ENCODE peak calls at places on chromosomes 5 and 9, in four cellular contexts. W is SK-N-SH, Z is H1, Y is HCT116. F is an unnamed sample.

GRCh38 chr5:152688561-152689274 is 283.6 kb upstream of the NMUR2 start:
- DNase-seq in W (no peak), Z (no peak), Y (no peak), F (no peak)

GRCh38 chr9:27688954-27689353 is 115.7 kb upstream of the C9orf72 start:
- DNase-seq in Z (no peak), Y (no peak), W (no peak), F (no peak)

GRCh38 chr9:91660295-91660589 is 236.6 kb upstream of the NFIL3 start:
- DNase-seq in Z (no peak), W (no peak), Y (no peak), F (no peak)

GRCh38 chr9:100167176-100167575 is 68.1 kb downstream of the INVS start:
- DNase-seq in Z (no peak), W (no peak), Y (no peak), F (no peak)

GRCh38 chr9:116693233-116693731 is 6.2 kb downstream of the TRIM32 start:
- DNase-seq in Z (no peak), W (no peak), Y (no peak), F (no peak)

GRCh38 chr9:109134167-109134578 is 14.4 kb upstream of the TMEM245 start:
- DNase-seq in W (no peak), Y (no peak), Z (no peak), F (no peak)

GRCh38 chr9:94984891-94985476 is 258.5 kb downstream of the AOPEP start:
- DNase-seq in Z (no peak), W (no peak), Y (no peak), F (no peak)

GRCh38 chr9:113373676-113374392 is 3.0 kb downstream of the HDHD3 start:
- DNase-seq in W (no peak), Z (no peak), Y (no peak), F (no peak)

GRCh38 chr9:33273972-33274328 is 9.1 kb downstream of the CHMP5 start:
- DNase-seq in Z (no peak), W (no peak), Y (no peak), F (no peak)

GRCh38 chr5:41279040-41279439 is 65.7 kb upstream of the C6 start:
- DNase-seq in Z (no peak), Y (no peak), W (no peak), F (no peak)

GRCh38 chr5:33170414-33170813 is 270.4 kb upstream of the TARS1 start:
- DNase-seq in W (no peak), Y (no peak), Z (no peak), F (no peak)

GRCh38 chr5:102999191-102999590 is 120.7 kb downstream of the GIN1 start:
- DNase-seq in W (no peak), Y (no peak), Z (no peak), F (no peak)
- H3K27ac ChIP-seq in W (no peak), Y (no peak), Z (no peak), F (no peak)

DNA sequence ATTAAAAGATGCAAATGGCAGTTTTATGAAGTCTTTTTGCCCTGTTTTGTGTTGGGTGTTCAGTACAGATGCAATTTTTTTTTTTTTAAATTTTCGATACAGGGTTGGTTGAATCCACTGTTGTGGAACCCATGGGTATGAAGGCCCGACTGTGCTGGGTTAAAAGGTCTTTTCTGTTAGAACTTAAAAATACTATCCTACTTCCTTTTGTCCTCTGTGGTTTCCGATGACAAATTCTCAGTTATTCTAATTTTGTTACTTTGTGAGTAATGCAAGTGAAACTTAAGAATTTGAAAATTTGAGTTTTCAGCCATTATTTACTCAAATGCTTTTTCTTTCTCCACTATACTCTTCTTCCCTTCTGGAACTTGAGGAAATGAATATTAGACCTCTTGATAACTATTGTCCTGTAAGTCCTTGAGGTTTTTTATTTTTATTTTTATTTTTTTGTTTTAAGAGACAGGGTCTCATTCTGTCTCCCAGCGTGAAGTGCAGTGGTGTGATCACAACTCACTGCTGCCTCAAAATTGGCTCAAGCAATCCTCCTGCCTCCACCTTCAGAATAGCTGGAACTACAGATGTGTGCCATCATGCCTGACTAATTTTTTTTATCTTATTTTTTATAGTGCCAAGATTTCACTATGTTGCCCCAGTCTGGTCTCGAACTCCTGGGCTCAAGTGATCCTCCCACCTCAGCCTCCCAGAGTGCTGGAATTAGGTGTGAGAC is 67.5 kb downstream of the ZCCHC7 start:
- DNase-seq in Y (no peak), Z (no peak), W (no peak), F (no peak)
- TF ChIP-seq YY1 in Y (no peak), Z (no peak), W (no peak), F (no peak)

GRCh38 chr5:75053286-75054109 is 1.1 kb upstream of the GCNT4 start:
- DNase-seq in Y (no peak), W (peak), Z (peak), F (peak)

GRCh38 chr5:75050415-75050814 is 1.9 kb downstream of the GCNT4 start:
- DNase-seq in Z (peak), Y (no peak), W (peak), F (peak)

GRCh38 chr5:75054110-75054930 is 2.0 kb upstream of the GCNT4 start:
- DNase-seq in Y (no peak), Z (peak), W (peak), F (no peak)

GRCh38 chr5:75051217-75051751 is 1.1 kb downstream of the GCNT4 start:
- DNase-seq in Z (no peak), W (no peak), Y (no peak), F (no peak)

DNA sequence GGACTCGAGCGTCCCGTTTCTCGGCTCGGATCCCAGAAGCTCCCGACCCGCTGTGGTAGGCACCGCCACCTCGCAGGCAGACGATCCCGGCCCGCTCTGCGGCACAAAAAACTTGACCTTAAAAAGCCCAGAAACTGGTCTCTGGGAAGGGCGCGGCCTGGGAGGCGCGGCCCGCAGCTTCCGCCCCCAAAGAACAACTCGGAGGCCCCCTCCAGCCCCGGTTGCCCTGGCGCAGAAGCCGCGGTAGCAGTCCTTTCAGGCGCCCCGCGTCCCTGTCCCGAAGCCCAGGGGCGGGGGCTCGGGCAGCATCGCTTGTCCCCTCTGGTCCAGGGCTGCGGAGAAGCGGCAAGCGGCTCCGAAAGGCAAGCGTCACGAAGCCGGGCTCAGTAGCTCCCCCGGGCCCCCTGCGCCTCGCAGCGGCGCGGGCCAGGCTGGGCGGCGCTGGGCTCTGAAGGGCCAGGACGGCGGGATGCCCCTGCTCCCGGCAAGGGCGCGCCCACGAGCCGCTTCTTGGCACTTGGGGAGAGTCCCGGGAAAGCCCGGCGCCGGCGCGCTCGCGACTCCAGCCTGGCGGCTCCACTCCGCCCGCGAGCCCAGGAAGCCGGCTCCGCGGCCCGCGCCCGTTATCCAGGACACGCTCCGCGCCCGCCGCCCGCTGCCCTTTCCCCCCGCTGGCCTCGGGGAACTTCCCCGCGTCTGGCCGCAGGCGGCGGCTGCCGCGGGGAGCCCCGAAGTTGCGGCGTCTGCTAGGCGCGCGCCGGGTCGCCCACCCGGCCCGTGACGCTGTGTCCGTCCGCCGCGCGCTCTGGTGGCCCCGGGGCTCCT is at the start of gene GCNT4:
- DNase-seq in Y (no peak), W (peak), Z (peak), F (no peak)
- H3K27ac ChIP-seq in Y (no peak), W (no peak), Z (no peak), F (no peak)

DNA sequence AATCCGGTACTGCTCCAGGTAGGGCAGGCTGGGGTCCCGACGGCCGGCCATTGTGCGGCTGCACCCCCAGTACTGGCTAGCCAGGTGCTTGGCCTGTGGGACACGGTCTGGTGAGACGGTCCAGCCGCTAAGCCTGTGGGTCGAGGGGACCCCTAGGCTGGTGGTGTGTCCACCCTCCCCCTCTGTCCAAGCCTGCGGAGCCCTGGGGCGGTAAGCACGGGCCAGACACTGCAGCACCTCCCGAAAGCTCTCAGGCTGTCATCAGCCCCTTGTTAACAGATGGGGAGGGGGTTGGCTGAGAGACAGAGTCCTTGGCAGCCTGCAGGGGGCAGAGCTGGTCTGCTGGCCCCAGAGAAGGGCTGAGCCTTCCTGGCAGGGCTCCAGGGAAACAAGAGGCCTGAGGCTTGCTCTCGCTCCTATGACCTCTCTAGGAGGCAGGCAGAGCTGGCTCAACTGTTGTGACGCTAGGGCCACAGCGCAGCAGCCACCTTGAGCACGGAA is 11.8 kb upstream of the MRNIP start:
- DNase-seq in Y (no peak), W (peak), Z (peak), F (peak)
- TF ChIP-seq YY1 in Y (no peak), W (no peak), Z (no peak), F (no peak)

DNA sequence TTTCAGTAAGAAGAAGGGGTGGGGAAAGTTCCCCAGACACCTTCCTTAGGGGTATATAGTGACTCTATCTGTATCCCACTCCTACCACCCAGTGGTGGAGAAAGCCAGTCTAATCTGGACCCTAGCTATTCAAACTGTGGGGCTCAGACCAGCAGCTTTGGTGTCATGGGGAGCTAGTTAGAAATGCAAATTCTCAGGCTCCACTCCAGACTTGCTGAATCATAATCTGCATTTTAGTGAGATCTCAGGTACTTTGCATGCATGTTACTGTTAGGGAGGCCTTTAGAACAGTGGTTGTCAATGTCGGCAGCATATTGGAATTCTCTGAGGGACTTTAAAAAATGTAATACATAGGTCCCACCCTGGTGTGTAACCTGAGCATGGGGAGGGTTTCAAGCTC is 12.1 kb upstream of the GM2A start:
- DNase-seq in Y (no peak), W (no peak), Z (no peak), F (no peak)
- H3K27ac ChIP-seq in Y (no peak), W (no peak), Z (no peak), F (no peak)

DNA sequence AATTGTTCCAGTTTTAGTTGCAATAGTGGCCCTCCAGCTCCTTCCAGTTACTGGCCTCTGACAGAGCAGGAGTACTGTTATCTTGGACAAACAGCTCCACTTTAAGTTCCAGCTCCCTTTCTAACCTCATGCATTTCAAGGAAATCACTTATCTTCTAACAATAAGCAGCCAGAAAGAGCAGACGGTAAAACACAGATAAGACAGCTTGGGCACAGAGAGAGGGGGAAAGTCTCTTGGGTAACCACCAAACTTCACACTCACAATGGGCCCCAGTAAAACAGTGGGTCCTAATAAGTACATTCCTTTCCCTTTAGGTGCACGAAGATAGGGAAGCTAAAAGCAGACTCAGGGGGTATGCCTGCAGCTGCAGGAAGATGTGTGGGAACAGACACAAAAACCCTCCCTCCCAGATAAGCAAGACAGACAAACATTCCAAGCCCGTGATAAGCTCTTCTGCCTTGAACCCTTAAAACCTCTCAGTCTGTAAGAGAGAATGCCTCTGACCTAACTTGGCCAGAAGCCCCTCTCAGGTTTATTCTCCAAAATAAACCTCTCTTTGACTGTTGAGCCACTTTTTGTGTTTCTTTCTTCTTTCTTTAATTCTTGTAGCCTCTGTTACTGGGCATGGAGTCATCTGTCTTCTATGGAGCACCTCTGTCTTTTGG is 30.8 kb downstream of the OR1J1 start:
- DNase-seq in Y (no peak), Z (no peak), W (no peak), F (no peak)
- TF ChIP-seq YY1 in Y (no peak), Z (no peak), W (no peak), F (no peak)

DNA sequence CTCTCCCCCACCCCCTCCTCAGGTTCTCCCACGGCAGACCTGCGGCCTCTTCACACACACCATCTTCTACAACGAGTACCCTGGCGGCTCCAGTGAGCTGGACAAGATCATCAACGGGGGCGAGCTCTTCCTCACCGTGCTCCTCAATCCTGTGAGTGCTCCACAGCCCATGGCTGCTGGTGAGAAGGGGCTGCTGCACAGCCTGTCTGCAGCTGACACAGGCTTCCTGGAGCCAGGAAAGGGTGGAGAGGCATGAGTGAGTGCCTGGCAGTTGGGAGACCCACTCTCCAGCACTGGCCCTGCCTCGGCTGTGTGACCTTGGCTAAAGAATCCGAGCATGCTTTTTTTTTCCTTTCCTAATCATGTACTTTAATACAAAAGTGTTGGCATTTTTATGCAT is 31.3 kb downstream of the NDST1 start:
- DNase-seq in Y (no peak), Z (no peak), W (no peak), F (no peak)
- H3K27ac ChIP-seq in Y (no peak), Z (no peak), W (no peak), F (no peak)

GRCh38 chr9:86207193-86207592 is 52.3 kb downstream of the C9orf153 start:
- DNase-seq in Z (no peak), W (no peak), Y (no peak), F (no peak)

GRCh38 chr9:86200599-86201162 is 58.8 kb downstream of the C9orf153 start:
- DNase-seq in W (no peak), Y (no peak), Z (no peak), F (no peak)

GRCh38 chr9:86201474-86202337 is 57.8 kb downstream of the C9orf153 start:
- DNase-seq in W (no peak), Z (no peak), Y (no peak), F (no peak)

GRCh38 chr9:86202338-86202882 is 57.0 kb downstream of the C9orf153 start:
- DNase-seq in W (peak), Y (peak), Z (no peak), F (peak)
- TF ChIP-seq YY1 in W (no peak), Y (no peak), Z (no peak), F (no peak)